ENCODE peak calls at places on chromosomes 6 and 20, in four cellular contexts. I is GM12878, O is K562, R is HCT116. T is an unnamed sample.

GRCh38 chr20:51004305-51004727 is 18.6 kb downstream of the KCNG1 start:
- DNase-seq in O (no peak), R (no peak), I (no peak), T (no peak)

GRCh38 chr20:33825340-33826269 is 14.5 kb downstream of the CHMP4B start:
- DNase-seq in R (no peak), I (no peak), O (no peak), T (peak)

GRCh38 chr6:139291813-139292619 is at the start of gene TXLNB:
- DNase-seq in I (peak), O (no peak), R (peak), T (no peak)

GRCh38 chr20:13788167-13788834 is 3.5 kb downstream of the NDUFAF5 start:
- DNase-seq in I (peak), R (peak), O (peak), T (peak)

GRCh38 chr6:159059099-159059498 is 14.3 kb upstream of the TAGAP start:
- DNase-seq in O (no peak), I (no peak), R (no peak), T (no peak)

GRCh38 chr6:21348462-21349195 is 244.9 kb upstream of the SOX4 start:
- DNase-seq in O (no peak), I (no peak), R (no peak), T (no peak)

GRCh38 chr6:5034736-5035135 is 30.9 kb upstream of the RPP40 start:
- DNase-seq in R (no peak), O (no peak), I (no peak), T (no peak)

GRCh38 chr6:78492351-78493010 is 374.9 kb upstream of the IRAK1BP1 start:
- DNase-seq in I (no peak), R (no peak), O (no peak), T (no peak)

GRCh38 chr6:132188865-132189264 is 212.4 kb downstream of the MOXD1 start:
- DNase-seq in R (peak), I (no peak), O (no peak), T (no peak)

GRCh38 chr20:46160661-46161060 is 42.5 kb downstream of the CD40 start:
- DNase-seq in O (no peak), I (no peak), R (no peak), T (no peak)

GRCh38 chr6:106132153-106132698 is 46.1 kb downstream of the PRDM1 start:
- DNase-seq in I (no peak), O (no peak), R (no peak), T (no peak)

GRCh38 chr6:37696841-37697735 is 595 bp downstream of the MDGA1 start:
- DNase-seq in I (no peak), R (no peak), O (peak), T (no peak)

GRCh38 chr20:17485017-17485416 is 46.2 kb downstream of the BFSP1 start:
- DNase-seq in I (no peak), O (no peak), R (no peak), T (no peak)

GRCh38 chr6:2634151-2634964 is 116.4 kb downstream of the MYLK4 start:
- DNase-seq in R (peak), O (peak), I (no peak), T (peak)

GRCh38 chr6:33784787-33785186 is 4.1 kb downstream of the LEMD2 start:
- DNase-seq in I (no peak), R (no peak), O (no peak), T (no peak)

GRCh38 chr6:24721461-24722215 is 2.7 kb upstream of the C6orf62 start:
- DNase-seq in I (no peak), R (no peak), O (no peak), T (no peak)

GRCh38 chr6:109787312-109787711 is 96.2 kb downstream of the FIG4 start:
- DNase-seq in I (no peak), O (no peak), R (no peak), T (no peak)

GRCh38 chr6:136753624-136754023 is 38.7 kb downstream of the MAP3K5 start:
- DNase-seq in O (no peak), R (no peak), I (no peak), T (no peak)

GRCh38 chr6:137417411-137417810 is 76.8 kb downstream of the OLIG3 start:
- DNase-seq in I (no peak), O (no peak), R (no peak), T (no peak)

GRCh38 chr20:56003966-56004365 is 1.4 kb downstream of the CBLN4 start:
- DNase-seq in O (no peak), I (no peak), R (no peak), T (no peak)

GRCh38 chr6:158207452-158207788 is 39.3 kb downstream of the GTF2H5 start:
- DNase-seq in I (peak), R (no peak), O (no peak), T (peak)

GRCh38 chr6:136975089-136975715 is 53.1 kb downstream of the SLC35D3 start:
- DNase-seq in R (no peak), O (no peak), I (no peak), T (no peak)

GRCh38 chr6:4078830-4079471 is at the start of gene FAM217A:
- DNase-seq in I (no peak), O (no peak), R (no peak), T (no peak)

GRCh38 chr6:96917098-96917497 is 7.4 kb upstream of the KLHL32 start:
- DNase-seq in R (no peak), I (no peak), O (peak), T (no peak)

GRCh38 chr6:47822856-47823554 is 41.2 kb downstream of the OPN5 start:
- DNase-seq in O (no peak), I (no peak), R (no peak), T (no peak)

GRCh38 chr6:11618533-11618932 is 81.0 kb downstream of the TMEM170B start:
- DNase-seq in O (peak), R (peak), I (peak), T (no peak)

GRCh38 chr6:105326838-105327745 is 75.8 kb downstream of the PREP start:
- DNase-seq in R (peak), I (no peak), O (no peak), T (no peak)

GRCh38 chr6:15110721-15111354 is 135.0 kb upstream of the JARID2 start:
- DNase-seq in I (no peak), R (no peak), O (no peak), T (no peak)

GRCh38 chr6:8551386-8551785 is 116.0 kb upstream of the SLC35B3 start:
- DNase-seq in I (no peak), O (no peak), R (no peak), T (no peak)

GRCh38 chr6:118717106-118717505 is 65.7 kb upstream of the CEP85L start:
- DNase-seq in R (no peak), I (no peak), O (no peak), T (no peak)

GRCh38 chr6:40688214-40688761 is 101.1 kb upstream of the LRFN2 start:
- DNase-seq in O (peak), I (no peak), R (no peak), T (no peak)
- TF ChIP-seq SP1 in O (no peak), I (no peak), R (no peak), T (no peak)

GRCh38 chr6:160755168-160755567 is 53.1 kb downstream of the PLG start:
- DNase-seq in R (no peak), O (no peak), I (no peak), T (no peak)
- TF ChIP-seq REST in R (peak), O (no peak), I (peak), T (no peak)

DNA sequence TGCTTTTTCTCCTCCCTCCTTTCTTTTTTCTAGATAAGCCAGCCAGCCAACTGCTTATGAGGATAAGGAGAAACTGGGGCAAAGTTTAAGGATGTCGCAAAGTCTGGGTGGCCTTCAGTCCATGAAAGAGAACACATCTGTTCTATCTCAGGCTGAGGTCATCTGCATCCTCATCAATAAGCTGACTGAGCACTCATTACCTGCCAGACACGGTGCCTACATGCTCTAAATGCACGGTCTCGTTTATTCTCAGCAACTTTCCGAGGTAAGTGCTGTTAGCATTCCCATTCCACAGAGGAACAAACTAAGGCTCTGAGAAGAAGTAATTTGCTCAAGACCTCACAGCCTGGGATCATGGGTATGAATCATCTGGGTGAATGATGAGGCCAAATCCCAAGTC is 133.1 kb downstream of the BCAS1 start:
- DNase-seq in I (no peak), R (no peak), O (peak), T (no peak)
- TF ChIP-seq YY1 in I (no peak), R (no peak), O (no peak), T (no peak)

DNA sequence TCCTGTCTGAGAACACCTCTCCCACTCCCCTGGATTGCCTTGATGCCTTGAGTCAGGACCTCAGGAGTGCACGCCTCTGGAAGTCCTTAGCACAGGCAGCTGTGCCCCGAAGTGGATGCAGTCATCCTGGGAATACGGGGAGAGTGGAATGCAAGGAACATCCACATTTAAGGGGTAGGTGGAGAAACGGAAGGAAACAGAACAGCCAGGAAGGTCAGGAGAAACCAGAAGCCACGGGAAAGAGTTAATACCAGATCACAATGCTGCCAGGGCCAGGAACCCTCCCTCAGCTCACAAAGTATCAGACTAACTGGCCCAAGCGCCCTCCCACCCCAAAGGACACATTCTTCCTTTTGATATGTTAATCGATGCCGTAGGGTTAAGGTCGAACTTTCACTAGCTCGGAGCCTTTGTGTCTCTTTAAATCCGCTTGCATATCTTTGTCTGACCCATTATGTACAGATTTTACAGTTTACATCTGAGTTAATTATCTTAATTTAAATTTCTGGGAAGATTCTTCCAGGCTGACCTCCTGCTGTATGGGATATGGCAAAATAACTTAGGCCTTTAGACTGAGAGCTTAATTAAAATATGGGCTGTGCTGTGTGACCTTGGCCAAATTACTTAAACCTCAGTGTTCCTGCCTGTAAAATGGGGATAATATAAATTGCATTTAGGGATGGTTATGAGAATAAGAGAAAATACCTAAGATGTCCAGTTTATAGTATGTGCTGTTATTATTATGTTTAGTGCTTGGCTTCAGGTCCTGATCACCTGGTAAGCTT is 24.0 kb upstream of the CCND3 start:
- DNase-seq in I (no peak), R (no peak), O (no peak), T (peak)
- TF ChIP-seq SP1 in I (no peak), R (no peak), O (no peak), T (no peak)

DNA sequence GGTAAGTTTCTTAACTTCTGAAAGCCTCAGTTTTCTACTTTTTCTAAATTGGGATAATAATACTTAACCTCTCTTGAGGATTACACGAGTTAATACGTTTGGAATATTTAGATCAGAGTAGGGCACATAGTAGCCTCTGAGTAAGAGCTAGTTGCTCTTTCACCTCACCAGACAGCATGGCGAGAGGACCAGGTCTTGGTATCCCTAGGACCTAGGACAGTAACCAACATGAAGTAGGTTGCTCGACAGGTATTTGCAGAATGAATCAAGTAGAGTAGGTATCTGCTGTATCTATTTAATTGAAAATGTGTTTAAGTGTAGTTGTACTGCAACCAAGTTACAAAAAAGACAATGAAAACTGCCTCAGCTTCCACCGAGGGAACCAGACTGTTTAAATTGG is 1.4 kb downstream of the CDC5L start:
- DNase-seq in O (peak), R (no peak), I (no peak), T (no peak)
- TF ChIP-seq REST in O (no peak), R (no peak), I (peak), T (no peak)

GRCh38 chr20:38229376-38230252 is 30.9 kb downstream of the KIAA1755 start:
- DNase-seq in I (no peak), O (peak), R (no peak), T (peak)
- TF ChIP-seq YY1 in I (no peak), O (no peak), R (no peak), T (no peak)

GRCh38 chr6:92026878-92027277 is 1392.5 kb downstream of the EPHA7 start:
- DNase-seq in O (no peak), R (no peak), I (no peak), T (no peak)

GRCh38 chr6:92024071-92024470 is 1395.3 kb downstream of the EPHA7 start:
- DNase-seq in R (no peak), O (no peak), I (no peak), T (no peak)

GRCh38 chr6:92023410-92023940 is 1395.9 kb downstream of the EPHA7 start:
- DNase-seq in O (no peak), R (no peak), I (no peak), T (no peak)
- TF ChIP-seq SP1 in O (no peak), R (no peak), I (no peak), T (no peak)

DNA sequence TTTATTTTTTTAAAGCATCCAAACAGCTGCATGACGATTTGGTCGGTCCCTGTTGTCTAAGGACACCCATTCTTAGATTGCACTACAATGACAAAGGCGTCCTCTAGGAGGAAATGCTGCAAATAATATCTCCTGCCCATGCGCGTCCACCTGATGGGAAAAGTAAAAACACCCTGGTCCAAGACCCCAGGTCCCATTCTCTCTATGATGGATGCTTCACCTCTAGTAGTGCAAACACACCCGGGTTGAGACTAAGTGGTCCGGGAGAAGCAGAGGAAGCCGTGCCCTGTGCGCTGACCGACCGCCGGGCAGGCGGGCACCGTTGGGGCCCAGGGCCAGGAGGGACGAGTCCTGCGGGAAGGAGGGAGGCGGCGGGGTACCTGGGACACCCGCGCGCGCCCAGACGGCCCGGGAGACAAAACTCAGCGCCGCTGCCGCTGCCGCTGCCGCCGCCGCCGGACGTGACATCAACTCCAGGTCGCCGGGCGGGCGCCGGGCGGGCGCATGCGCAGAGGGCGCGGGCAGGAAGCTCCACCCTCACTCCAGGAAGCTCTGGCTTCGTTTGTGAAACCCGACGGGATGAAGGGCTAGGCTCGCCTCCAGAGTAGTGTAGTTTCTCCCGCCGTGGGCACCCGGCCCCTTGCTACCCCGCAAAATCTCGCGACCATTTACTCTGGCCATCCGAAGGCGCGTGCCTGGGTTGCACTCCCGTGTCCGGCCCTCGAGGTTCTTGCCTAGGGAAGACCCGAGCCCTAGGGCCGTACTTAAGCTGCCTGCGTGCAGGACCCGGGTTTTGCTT is at the start of gene TBC1D7:
- DNase-seq in O (peak), I (peak), R (peak), T (peak)
- TF ChIP-seq REST in O (no peak), I (no peak), R (no peak), T (no peak)

DNA sequence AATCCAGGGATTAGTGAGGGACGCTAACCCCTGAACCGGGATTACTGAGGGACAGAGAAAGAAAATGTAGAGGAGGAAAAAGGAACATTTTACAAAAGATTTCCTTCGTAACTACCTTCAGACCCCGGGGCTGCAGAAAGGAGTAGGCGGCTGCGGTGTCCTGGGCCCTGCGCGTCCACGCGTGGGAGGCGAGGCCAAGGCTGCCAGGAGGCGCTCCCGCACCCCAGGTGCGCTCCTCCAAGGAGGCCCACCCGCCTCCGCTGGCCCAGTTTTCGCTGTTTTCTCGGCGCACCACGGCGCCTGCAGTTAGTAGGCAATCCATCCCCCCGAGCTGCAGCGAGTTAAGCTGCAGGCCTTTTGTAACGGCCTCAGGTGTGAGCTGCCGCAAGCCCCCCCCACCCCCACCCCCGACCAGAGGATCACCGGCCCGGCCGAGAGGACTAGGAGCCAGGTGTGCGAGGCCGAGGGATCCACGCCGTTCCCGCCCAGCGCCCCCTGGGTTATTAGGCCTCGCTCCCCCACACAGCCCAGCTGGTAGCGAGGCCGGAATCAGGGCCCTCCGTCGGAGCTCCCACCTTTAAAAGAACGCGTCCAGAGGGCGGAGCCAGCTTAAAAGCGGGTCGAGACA is 380.3 kb upstream of the ARID1B start:
- DNase-seq in O (no peak), I (no peak), R (no peak), T (no peak)
- TF ChIP-seq YY1 in O (no peak), I (no peak), R (no peak), T (no peak)

GRCh38 chr20:32638848-32639247 is 34.9 kb downstream of the C20orf203 start:
- DNase-seq in R (no peak), O (no peak), I (no peak), T (no peak)
- TF ChIP-seq SP1 in R (no peak), O (no peak), I (no peak), T (no peak)